ENCODE peak calls at places on chromosomes 16 and 17, in eight cellular contexts. One of them, this sample, is unnamed.

GRCh38 chr17:35373984-35374765 is 754 bp upstream of the SLFN11 start:
- DNase-seq in adrenal gland: peak
- DNase-seq in osteocyte: no peak
- DNase-seq in H1: no peak
- DNase-seq in B cell: peak
- DNase-seq in uterus: peak
- DNase-seq in H9: peak
- DNase-seq in kidney: peak
- DNase-seq in this sample: peak

GRCh38 chr17:30720013-30720471 is 104.5 kb downstream of the CRLF3 start:
- DNase-seq in H9: peak
- DNase-seq in osteocyte: peak
- DNase-seq in H1: no peak
- DNase-seq in adrenal gland: peak
- DNase-seq in B cell: no peak
- DNase-seq in kidney: peak
- DNase-seq in uterus: peak
- DNase-seq in this sample: no peak

GRCh38 chr16:630024-630814 is 566 bp upstream of the WFIKKN1 start:
- DNase-seq in kidney: no peak
- DNase-seq in H9: no peak
- DNase-seq in adrenal gland: peak
- DNase-seq in B cell: peak
- DNase-seq in osteocyte: no peak
- DNase-seq in uterus: peak
- DNase-seq in H1: no peak
- DNase-seq in this sample: peak

GRCh38 chr17:61416540-61417363 is 17.1 kb downstream of the TBX2 start:
- DNase-seq in B cell: peak
- DNase-seq in H9: peak
- DNase-seq in osteocyte: peak
- DNase-seq in H1: peak
- DNase-seq in uterus: peak
- DNase-seq in kidney: peak
- DNase-seq in adrenal gland: peak
- DNase-seq in this sample: peak

GRCh38 chr16:53892155-53892554 is 188.2 kb downstream of the FTO start:
- DNase-seq in osteocyte: no peak
- DNase-seq in uterus: peak
- DNase-seq in adrenal gland: peak
- DNase-seq in B cell: no peak
- DNase-seq in H1: no peak
- DNase-seq in H9: peak
- DNase-seq in kidney: no peak
- DNase-seq in this sample: peak

GRCh38 chr17:29116652-29117439 is 63.4 kb downstream of the MYO18A start:
- DNase-seq in B cell: peak
- DNase-seq in kidney: no peak
- DNase-seq in H9: peak
- DNase-seq in H1: peak
- DNase-seq in uterus: peak
- DNase-seq in adrenal gland: peak
- DNase-seq in osteocyte: peak
- DNase-seq in this sample: peak

GRCh38 chr17:73956595-73957465 is 246.6 kb upstream of the RPL38 start:
- DNase-seq in uterus: no peak
- DNase-seq in H1: peak
- DNase-seq in osteocyte: no peak
- DNase-seq in H9: peak
- DNase-seq in kidney: peak
- DNase-seq in adrenal gland: peak
- DNase-seq in B cell: peak
- DNase-seq in this sample: peak

GRCh38 chr17:16258916-16259315 is 41.9 kb downstream of the PIGL start:
- DNase-seq in H1: no peak
- DNase-seq in uterus: no peak
- DNase-seq in osteocyte: no peak
- DNase-seq in H9: no peak
- DNase-seq in adrenal gland: no peak
- DNase-seq in B cell: no peak
- DNase-seq in kidney: no peak
- DNase-seq in this sample: no peak

GRCh38 chr16:52786105-52786504 is 239.2 kb upstream of the TOX3 start:
- DNase-seq in H1: no peak
- DNase-seq in H9: no peak
- DNase-seq in kidney: no peak
- DNase-seq in B cell: no peak
- DNase-seq in adrenal gland: peak
- DNase-seq in uterus: no peak
- DNase-seq in osteocyte: no peak
- DNase-seq in this sample: no peak

GRCh38 chr17:19495828-19496227 is 37.8 kb upstream of the SLC47A1 start:
- DNase-seq in H9: no peak
- DNase-seq in kidney: no peak
- DNase-seq in uterus: no peak
- DNase-seq in osteocyte: no peak
- DNase-seq in H1: no peak
- DNase-seq in adrenal gland: no peak
- DNase-seq in B cell: no peak
- DNase-seq in this sample: no peak

GRCh38 chr16:88527186-88527936 is 42.8 kb upstream of the ZC3H18 start:
- DNase-seq in uterus: peak
- DNase-seq in adrenal gland: peak
- DNase-seq in osteocyte: no peak
- DNase-seq in H9: peak
- DNase-seq in H1: no peak
- DNase-seq in kidney: peak
- DNase-seq in B cell: peak
- DNase-seq in this sample: peak

GRCh38 chr17:7588553-7589203 is 1.2 kb downstream of the SOX15 start:
- DNase-seq in H9: peak
- DNase-seq in H1: no peak
- DNase-seq in uterus: peak
- DNase-seq in kidney: peak
- DNase-seq in adrenal gland: no peak
- DNase-seq in osteocyte: no peak
- DNase-seq in B cell: peak
- DNase-seq in this sample: no peak

GRCh38 chr17:9842057-9842758 is 16.5 kb downstream of the GLP2R start:
- DNase-seq in H9: peak
- DNase-seq in kidney: no peak
- DNase-seq in H1: no peak
- DNase-seq in osteocyte: no peak
- DNase-seq in B cell: no peak
- DNase-seq in adrenal gland: peak
- DNase-seq in uterus: peak
- DNase-seq in this sample: peak

GRCh38 chr17:3802461-3803307 is 1.7 kb upstream of the ITGAE start:
- DNase-seq in B cell: no peak
- DNase-seq in kidney: no peak
- DNase-seq in adrenal gland: peak
- DNase-seq in osteocyte: no peak
- DNase-seq in uterus: peak
- DNase-seq in H1: no peak
- DNase-seq in H9: no peak
- DNase-seq in this sample: peak

GRCh38 chr17:53627511-53627910 is 195.2 kb upstream of the KIF2B start:
- DNase-seq in osteocyte: no peak
- DNase-seq in uterus: no peak
- DNase-seq in H1: no peak
- DNase-seq in H9: no peak
- DNase-seq in kidney: no peak
- DNase-seq in B cell: no peak
- DNase-seq in adrenal gland: no peak
- DNase-seq in this sample: no peak

GRCh38 chr16:10754941-10755340 is 11.3 kb downstream of the NUBP1 start:
- DNase-seq in osteocyte: no peak
- DNase-seq in B cell: no peak
- DNase-seq in H1: no peak
- DNase-seq in adrenal gland: no peak
- DNase-seq in H9: no peak
- DNase-seq in kidney: no peak
- DNase-seq in uterus: no peak
- DNase-seq in this sample: no peak

GRCh38 chr17:57940653-57941329 is 14.4 kb downstream of the CUEDC1 start:
- DNase-seq in osteocyte: no peak
- DNase-seq in B cell: no peak
- DNase-seq in H9: no peak
- DNase-seq in kidney: no peak
- DNase-seq in adrenal gland: no peak
- DNase-seq in H1: no peak
- DNase-seq in uterus: peak
- DNase-seq in this sample: peak

This sample was measured in body of pancreas.